ENCODE peak calls at places on chromosomes 6 and 20, in six cellular contexts. I is vagina, S is transverse colon, Q is GM23338, R is breast epithelium, P is stomach. K is an unnamed sample.

GRCh38 chr20:52905235-52905634 is 66.9 kb upstream of the TSHZ2 start:
- DNase-seq in I (no peak), R (no peak), S (no peak), P (no peak), Q (peak), K (no peak)

GRCh38 chr6:8029243-8029870 is 34.8 kb downstream of the BLOC1S5 start:
- DNase-seq in P (no peak), R (no peak), I (no peak), S (no peak), Q (no peak), K (no peak)

GRCh38 chr20:36462440-36463211 is 78.7 kb upstream of the MYL9 start:
- DNase-seq in I (no peak), S (peak), Q (peak), P (peak), R (no peak), K (no peak)

GRCh38 chr6:3455490-3456394 is 1.1 kb downstream of the SLC22A23 start:
- DNase-seq in Q (peak), P (peak), R (no peak), I (no peak), S (peak), K (no peak)

GRCh38 chr20:59783020-59784010 is 150.1 kb downstream of the SYCP2 start:
- DNase-seq in I (peak), P (peak), S (peak), R (peak), Q (peak), K (peak)

GRCh38 chr20:44603327-44603726 is 20.9 kb downstream of the PKIG start:
- DNase-seq in R (no peak), S (no peak), P (no peak), Q (peak), I (no peak), K (no peak)

GRCh38 chr6:96844530-96844929 is 7.3 kb upstream of the GPR63 start:
- DNase-seq in S (no peak), Q (no peak), P (no peak), R (no peak), I (no peak), K (no peak)

GRCh38 chr6:34926655-34927054 is 37.6 kb downstream of the ANKS1A start:
- DNase-seq in Q (no peak), P (no peak), S (no peak), R (no peak), I (no peak), K (no peak)

GRCh38 chr6:42404494-42404893 is 47.2 kb downstream of the TRERF1 start:
- DNase-seq in I (no peak), Q (peak), P (peak), S (peak), R (no peak), K (no peak)

GRCh38 chr20:38153011-38153329 is 12.1 kb downstream of the TGM2 start:
- DNase-seq in P (no peak), S (no peak), R (no peak), Q (no peak), I (no peak), K (no peak)

GRCh38 chr6:36865835-36866234 is 8.8 kb downstream of the PPIL1 start:
- DNase-seq in R (no peak), P (no peak), S (no peak), Q (no peak), I (no peak), K (no peak)

GRCh38 chr20:10939297-10939949 is 265.6 kb upstream of the JAG1 start:
- DNase-seq in I (no peak), R (no peak), Q (no peak), P (no peak), S (no peak), K (no peak)

GRCh38 chr6:19024737-19025136 is 637.6 kb downstream of the RNF144B start:
- DNase-seq in R (no peak), Q (peak), I (no peak), P (no peak), S (no peak), K (no peak)

GRCh38 chr6:28803337-28803709 is 120.5 kb downstream of the TRIM27 start:
- DNase-seq in S (no peak), P (no peak), I (no peak), R (no peak), Q (no peak), K (no peak)

GRCh38 chr6:126831461-126831860 is 287.0 kb upstream of the RSPO3 start:
- DNase-seq in S (no peak), P (no peak), I (no peak), R (no peak), Q (no peak), K (no peak)

GRCh38 chr20:6104493-6105188 is 18.2 kb downstream of the FERMT1 start:
- DNase-seq in Q (no peak), S (no peak), I (no peak), P (no peak), R (no peak), K (no peak)

GRCh38 chr6:4486543-4487319 is 289.5 kb upstream of the CDYL start:
- DNase-seq in R (no peak), Q (peak), S (no peak), I (no peak), P (no peak), K (no peak)

GRCh38 chr20:20436689-20437088 is 68.8 kb downstream of the INSM1 start:
- DNase-seq in S (no peak), P (no peak), Q (no peak), I (no peak), R (no peak), K (no peak)

GRCh38 chr6:87817226-87817625 is 115.2 kb upstream of the AKIRIN2 start:
- DNase-seq in I (no peak), R (no peak), Q (no peak), P (no peak), S (no peak), K (no peak)

GRCh38 chr6:5139828-5140771 is 55.0 kb downstream of the PPP1R3G start:
- DNase-seq in S (no peak), P (no peak), Q (no peak), I (peak), R (no peak), K (no peak)

GRCh38 chr6:5167501-5167900 is 82.4 kb downstream of the PPP1R3G start:
- DNase-seq in S (no peak), Q (no peak), R (no peak), I (no peak), P (no peak), K (no peak)

GRCh38 chr20:50517817-50518154 is 7.6 kb downstream of the PTPN1 start:
- DNase-seq in Q (no peak), I (no peak), S (no peak), R (no peak), P (no peak), K (peak)

GRCh38 chr20:50029697-50030428 is 47.1 kb downstream of the SNAI1 start:
- DNase-seq in P (peak), S (peak), R (no peak), I (no peak), Q (no peak), K (peak)

GRCh38 chr6:160132776-160133338 is 11.2 kb downstream of the SLC22A1 start:
- DNase-seq in P (peak), Q (no peak), S (no peak), I (no peak), R (no peak), K (no peak)

GRCh38 chr6:168968228-168968627 is 285.4 kb downstream of the THBS2 start:
- DNase-seq in I (no peak), R (no peak), S (peak), P (no peak), Q (peak), K (peak)

GRCh38 chr20:52812231-52812847 is 159.8 kb upstream of the TSHZ2 start:
- DNase-seq in P (no peak), R (no peak), I (no peak), Q (peak), S (no peak), K (no peak)

GRCh38 chr6:137745321-137745720 is 121.7 kb upstream of the TNFAIP3 start:
- DNase-seq in S (no peak), R (no peak), Q (no peak), P (no peak), I (no peak), K (no peak)

GRCh38 chr6:54613596-54613995 is 233.0 kb upstream of the FAM83B start:
- DNase-seq in P (no peak), I (no peak), R (no peak), Q (no peak), S (no peak), K (no peak)

GRCh38 chr6:12324096-12324495 is 33.9 kb downstream of the EDN1 start:
- DNase-seq in P (peak), Q (no peak), I (no peak), R (no peak), S (peak), K (no peak)

GRCh38 chr20:51318058-51318960 is 224.2 kb downstream of the NFATC2 start:
- DNase-seq in I (no peak), R (no peak), P (peak), Q (peak), S (peak), K (peak)

GRCh38 chr6:162377735-162378134 is 349.8 kb downstream of the PRKN start:
- DNase-seq in S (no peak), I (no peak), R (no peak), Q (no peak), P (no peak), K (no peak)

GRCh38 chr6:43714311-43715055 is 26.9 kb upstream of the MRPS18A start:
- DNase-seq in R (no peak), I (peak), S (peak), P (no peak), Q (no peak), K (peak)
- TF ChIP-seq POLR2AphosphoS5 in R (no peak), I (no peak), S (no peak), P (no peak), Q (no peak), K (no peak)

GRCh38 chr20:34824026-34824860 is 1.2 kb downstream of the NCOA6 start:
- DNase-seq in R (peak), Q (peak), P (peak), I (no peak), S (peak), K (no peak)

GRCh38 chr20:34825530-34826362 is at the start of gene NCOA6:
- DNase-seq in P (peak), Q (peak), R (peak), S (peak), I (peak), K (peak)

GRCh38 chr20:34829191-34829590 is 3.7 kb upstream of the NCOA6 start:
- DNase-seq in S (no peak), I (no peak), P (no peak), Q (peak), R (no peak), K (no peak)

GRCh38 chr20:34820805-34821578 is 4.5 kb downstream of the NCOA6 start:
- DNase-seq in P (no peak), S (no peak), I (no peak), R (no peak), Q (no peak), K (no peak)

GRCh38 chr20:34824861-34825529 is 456 bp downstream of the NCOA6 start:
- DNase-seq in S (peak), R (no peak), Q (peak), P (peak), I (no peak), K (no peak)
- TF ChIP-seq CTCF in S (peak), R (no peak), Q (peak), P (no peak), I (no peak), K (no peak)

GRCh38 chr6:13941902-13942301 is 17.1 kb downstream of the RNF182 start:
- DNase-seq in I (no peak), R (no peak), Q (no peak), P (no peak), S (no peak), K (no peak)

GRCh38 chr6:13943943-13944342 is 19.2 kb downstream of the RNF182 start:
- DNase-seq in S (no peak), P (no peak), R (no peak), I (no peak), Q (peak), K (no peak)

GRCh38 chr6:13952101-13952500 is 27.3 kb downstream of the RNF182 start:
- DNase-seq in P (no peak), I (no peak), Q (no peak), S (no peak), R (no peak), K (no peak)

GRCh38 chr6:13947611-13948178 is 22.9 kb downstream of the RNF182 start:
- DNase-seq in S (no peak), R (no peak), I (no peak), P (no peak), Q (no peak), K (no peak)

DNA sequence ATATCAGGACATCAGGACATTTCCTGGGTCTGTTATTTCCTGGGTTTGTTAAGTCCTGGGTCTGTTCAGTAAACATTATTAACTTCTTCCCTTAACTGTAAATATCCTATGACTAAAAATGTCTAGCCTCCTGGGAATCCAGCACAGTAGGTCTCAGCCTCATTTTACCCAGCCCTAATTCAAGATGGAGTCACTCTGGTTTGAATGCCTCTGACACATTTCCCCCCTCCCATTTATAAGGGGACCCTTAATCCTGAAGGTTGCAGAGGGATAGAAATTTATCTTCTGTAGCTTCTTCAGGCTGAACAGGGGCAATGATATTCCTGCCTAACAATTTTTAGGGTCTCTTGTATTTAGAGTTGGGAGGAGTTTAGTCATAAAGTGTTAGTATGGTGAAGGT is 21.8 kb downstream of the RNF182 start:
- DNase-seq in S (no peak), I (no peak), P (no peak), Q (no peak), R (no peak), K (no peak)
- H3K4me3 ChIP-seq in S (no peak), I (no peak), P (no peak), Q (no peak), R (no peak), K (no peak)

GRCh38 chr6:31353508-31353907 is 3.5 kb downstream of the HLA-B start:
- DNase-seq in Q (no peak), P (no peak), I (no peak), S (no peak), R (no peak), K (no peak)
- TF ChIP-seq POLR2AphosphoS5 in Q (no peak), P (no peak), I (no peak), S (no peak), R (no peak), K (no peak)

GRCh38 chr6:155498370-155498769 is 42.7 kb upstream of the NOX3 start:
- DNase-seq in S (no peak), P (no peak), Q (no peak), I (no peak), R (no peak), K (no peak)
- TF ChIP-seq CTCF in S (no peak), P (no peak), Q (no peak), I (no peak), R (no peak), K (no peak)